ENCODE peak calls at places on chromosome 22, in eight cellular contexts. P is NCI-H1105; B is ovary; F is natural killer cell treated with Interleukin-12 subunit alpha and Interleukin-12 subunit beta and Interleukin-15 and Interleukin-18, amount 100 ng/mL, for 72 hours; T is putamen; K is AG08395; W is chondrocyte; Z is activated CD8-positive, alpha-beta T cell treated with anti-CD3 and anti-CD28 coated beads for 36 hours. H is an unnamed sample.

GRCh38 chr22:24284747-24285203 is 14.1 kb downstream of the SPECC1L start:
- DNase-seq in P (no peak), B (no peak), F (no peak), T (no peak), K (peak; percentile 46), W (no peak), Z (peak; percentile 41), H (peak; percentile 39)

GRCh38 chr22:23696326-23696851 is 5.6 kb downstream of the RGL4 start:
- DNase-seq in P (no peak), B (no peak), F (peak; percentile 81), T (no peak), K (no peak), W (peak; percentile 85), Z (peak; percentile 93), H (peak; percentile 53)

GRCh38 chr22:32331236-32331917 is 26.3 kb upstream of the RFPL3 start:
- DNase-seq in P (no peak), B (no peak), F (no peak), T (no peak), K (no peak), W (peak; percentile 35), Z (no peak), H (no peak)

GRCh38 chr22:21669026-21669425 is 3.2 kb downstream of the PPIL2 start:
- DNase-seq in P (no peak), B (no peak), F (peak; percentile 1), T (no peak), K (no peak), W (no peak), Z (no peak), H (no peak)

GRCh38 chr22:31897842-31898241 is 46.5 kb upstream of the YWHAH start:
- DNase-seq in P (no peak), B (no peak), F (no peak), T (peak; percentile 45), K (peak; percentile 53), W (no peak), Z (no peak), H (peak; percentile 35)

GRCh38 chr22:23523746-23524145 is 56.3 kb downstream of the IGLL1 start:
- DNase-seq in P (no peak), B (peak; percentile 46), F (no peak), T (no peak), K (no peak), W (peak; percentile 7), Z (no peak), H (no peak)

GRCh38 chr22:39349506-39349966 is 255 bp upstream of the SYNGR1 start:
- DNase-seq in P (peak; percentile 43), B (peak; percentile 59), F (no peak), T (peak; percentile 66), K (peak; percentile 76), W (no peak), Z (peak; percentile 49), H (peak; percentile 7)

GRCh38 chr22:43289551-43289963 is 53.6 kb downstream of the SCUBE1 start:
- DNase-seq in P (no peak), B (peak; percentile 68), F (no peak), T (no peak), K (peak; percentile 20), W (no peak), Z (no peak), H (no peak)

GRCh38 chr22:27480487-27480886 is 321.1 kb downstream of the MN1 start:
- DNase-seq in P (peak; percentile 30), B (no peak), F (no peak), T (peak; percentile 81), K (no peak), W (no peak), Z (no peak), H (no peak)

GRCh38 chr22:38720350-38720749 is 14.6 kb downstream of the GTPBP1 start:
- DNase-seq in P (no peak), B (no peak), F (no peak), T (no peak), K (no peak), W (no peak), Z (no peak), H (no peak)